ENCODE peak calls at places on chromosomes 2 and 18, in nine cellular contexts. L is non-pigmented ciliary epithelial cell, K is MV-4-11, A is Right ventricle myocardium superior, V is hypothalamus, F is AG04449, W is T-helper 9 cell, N is NCI-H1105 treated with DMSO at 0.1 percent for 48 hours, R is kidney epithelial cell. Z is an unnamed sample.

GRCh38 chr2:131658769-131659131 is 131.1 kb downstream of the CCDC74A start:
- DNase-seq in L (no peak), K (no peak), A (peak), V (no peak), F (no peak), W (no peak), N (no peak), R (no peak), Z (no peak)

GRCh38 chr2:274503-274902 is 9.8 kb downstream of the ACP1 start:
- DNase-seq in L (no peak), K (peak), A (no peak), V (no peak), F (no peak), W (no peak), N (no peak), R (no peak), Z (no peak)

GRCh38 chr2:201466050-201466660 is 14.6 kb downstream of the STRADB start:
- DNase-seq in L (peak), K (no peak), A (no peak), V (no peak), F (no peak), W (no peak), N (no peak), R (no peak), Z (no peak)

GRCh38 chr2:190343500-190344274 is at the start of gene INPP1:
- DNase-seq in L (no peak), K (peak), A (peak), V (no peak), F (no peak), W (peak), N (peak), R (no peak), Z (peak)

GRCh38 chr2:46942143-46942526 is 26.5 kb upstream of the MCFD2 start:
- DNase-seq in L (no peak), K (peak), A (peak), V (no peak), F (no peak), W (peak), N (peak), R (no peak), Z (no peak)

GRCh38 chr2:33135645-33136044 is 188.9 kb downstream of the LTBP1 start:
- DNase-seq in L (no peak), K (no peak), A (no peak), V (no peak), F (no peak), W (no peak), N (no peak), R (no peak), Z (no peak)

GRCh38 chr2:162242586-162243304 is 500 bp downstream of the FAP start:
- DNase-seq in L (no peak), K (peak), A (no peak), V (no peak), F (peak), W (no peak), N (no peak), R (no peak), Z (no peak)

GRCh38 chr18:48942554-48943261 is 8.1 kb downstream of the SMAD7 start:
- DNase-seq in L (peak), K (no peak), A (no peak), V (no peak), F (peak), W (no peak), N (no peak), R (peak), Z (no peak)

GRCh38 chr18:37900281-37900680 is 334.7 kb upstream of the CELF4 start:
- DNase-seq in L (no peak), K (no peak), A (no peak), V (no peak), F (no peak), W (no peak), N (no peak), R (no peak), Z (no peak)

GRCh38 chr2:224492531-224492930 is 90.6 kb upstream of the FAM124B start:
- DNase-seq in L (no peak), K (peak), A (no peak), V (no peak), F (no peak), W (no peak), N (no peak), R (no peak), Z (no peak)

GRCh38 chr18:79953921-79954651 is 2.6 kb upstream of the SLC66A2 start:
- DNase-seq in L (no peak), K (peak), A (no peak), V (no peak), F (no peak), W (no peak), N (no peak), R (no peak), Z (no peak)

GRCh38 chr2:150570712-150571111 is 83.2 kb upstream of the RND3 start:
- DNase-seq in L (peak), K (no peak), A (no peak), V (no peak), F (peak), W (no peak), N (no peak), R (peak), Z (no peak)

GRCh38 chr18:42141439-42141838 is 186.4 kb downstream of the PIK3C3 start:
- DNase-seq in L (no peak), K (no peak), A (no peak), V (no peak), F (no peak), W (no peak), N (no peak), R (no peak), Z (no peak)

GRCh38 chr2:134592380-134592779 is 126.4 kb downstream of the TMEM163 start:
- DNase-seq in L (no peak), K (no peak), A (no peak), V (no peak), F (no peak), W (no peak), N (no peak), R (no peak), Z (no peak)

GRCh38 chr18:27500531-27500930 is 315.4 kb upstream of the CHST9 start:
- DNase-seq in L (no peak), K (no peak), A (no peak), V (no peak), F (no peak), W (no peak), N (no peak), R (no peak), Z (no peak)

GRCh38 chr2:47401789-47402554 is 984 bp upstream of the MSH2 start:
- DNase-seq in L (no peak), K (no peak), A (no peak), V (no peak), F (no peak), W (no peak), N (no peak), R (no peak), Z (no peak)

GRCh38 chr2:118582058-118582457 is 265.4 kb downstream of the EN1 start:
- DNase-seq in L (no peak), K (no peak), A (no peak), V (no peak), F (no peak), W (no peak), N (no peak), R (no peak), Z (no peak)

GRCh38 chr2:240663791-240664190 is 18.9 kb downstream of the AQP12B start:
- DNase-seq in L (no peak), K (no peak), A (no peak), V (no peak), F (no peak), W (no peak), N (no peak), R (no peak), Z (no peak)

GRCh38 chr2:228689049-228689448 is 507.6 kb upstream of the SPHKAP start:
- DNase-seq in L (no peak), K (no peak), A (no peak), V (no peak), F (no peak), W (no peak), N (peak), R (no peak), Z (no peak)

GRCh38 chr2:10385933-10386773 is 62.0 kb downstream of the ODC1 start:
- DNase-seq in L (no peak), K (no peak), A (no peak), V (no peak), F (no peak), W (no peak), N (no peak), R (no peak), Z (no peak)

GRCh38 chr18:48452863-48453323 is 43.7 kb upstream of the ZBTB7C start:
- DNase-seq in L (no peak), K (no peak), A (no peak), V (no peak), F (no peak), W (no peak), N (no peak), R (no peak), Z (no peak)

GRCh38 chr2:172888704-172889103 is 153.1 kb downstream of the RAPGEF4 start:
- DNase-seq in L (no peak), K (no peak), A (no peak), V (no peak), F (no peak), W (no peak), N (peak), R (no peak), Z (no peak)

GRCh38 chr18:46226461-46226860 is 122.3 kb downstream of the HAUS1 start:
- DNase-seq in L (no peak), K (no peak), A (no peak), V (no peak), F (peak), W (no peak), N (no peak), R (no peak), Z (no peak)

GRCh38 chr18:58402247-58402646 is 226.6 kb downstream of the ALPK2 start:
- DNase-seq in L (no peak), K (no peak), A (no peak), V (no peak), F (no peak), W (no peak), N (peak), R (no peak), Z (no peak)

GRCh38 chr2:175457846-175458408 is 276.4 kb upstream of the ATP5MC3 start:
- DNase-seq in L (no peak), K (no peak), A (no peak), V (no peak), F (no peak), W (no peak), N (no peak), R (no peak), Z (no peak)

GRCh38 chr2:43011142-43011491 is 215.3 kb downstream of the ZFP36L2 start:
- DNase-seq in L (no peak), K (no peak), A (no peak), V (no peak), F (no peak), W (no peak), N (no peak), R (no peak), Z (no peak)